ENCODE peak calls at places on chromosome 9, in ten cellular contexts. N is hepatocyte, I is PC-3, R is astrocyte, Z is IMR-90, K is iPS DF 6.9, Q is neural progenitor cell, F is cardiac muscle cell, V is tibial artery, M is gastrocnemius medialis. U is an unnamed sample.

GRCh38 chr9:137731216-137731946 is 112.6 kb downstream of the EHMT1 start:
- DNase-seq in I (no peak), F (no peak), N (no peak), R (no peak), Z (no peak), M (peak; percentile 83), K (no peak), V (no peak), Q (no peak), U (no peak)

GRCh38 chr9:101376117-101376866 is 8.5 kb downstream of the BAAT start:
- DNase-seq in M (no peak), K (no peak), N (no peak), F (peak; percentile 83), R (peak; percentile 95), V (no peak), I (no peak), Z (peak; percentile 63), Q (no peak), U (no peak)

GRCh38 chr9:135908334-135909204 is 1.2 kb upstream of the CAMSAP1 start:
- DNase-seq in K (no peak), M (no peak), N (no peak), V (no peak), R (no peak), Z (no peak), I (peak; percentile 60), F (no peak), Q (no peak), U (no peak)

GRCh38 chr9:69044226-69045219 is 9.0 kb downstream of the FXN start:
- DNase-seq in R (peak; percentile 45), Q (peak; percentile 26), K (no peak), Z (peak; percentile 68), N (no peak), M (no peak), F (peak; percentile 71), I (peak; percentile 7), V (no peak), U (no peak)

GRCh38 chr9:124257865-124258764 is at the start of gene NEK6:
- DNase-seq in I (peak; percentile 31), N (peak; percentile 63), F (peak; percentile 51), M (no peak), Z (peak; percentile 84), R (peak; percentile 62), Q (peak; percentile 63), K (no peak), V (peak; percentile 45), U (no peak)

GRCh38 chr9:93343663-93344062 is 107.8 kb upstream of the FAM120A start:
- DNase-seq in V (no peak), R (no peak), Z (no peak), Q (no peak), F (no peak), N (no peak), K (no peak), M (no peak), I (no peak), U (no peak)

GRCh38 chr9:86836797-86837196 is 110.5 kb downstream of the GAS1 start:
- DNase-seq in M (no peak), N (no peak), F (no peak), Z (no peak), K (no peak), Q (no peak), R (no peak), I (no peak), V (no peak), U (no peak)

GRCh38 chr9:132457508-132457907 is 47.5 kb downstream of the CFAP77 start:
- DNase-seq in V (no peak), K (no peak), F (no peak), I (no peak), M (no peak), R (no peak), N (no peak), Z (no peak), Q (no peak), U (no peak)

GRCh38 chr9:133842174-133842573 is 104.0 kb upstream of the SARDH start:
- DNase-seq in V (no peak), N (no peak), I (no peak), M (no peak), K (no peak), F (no peak), R (no peak), Z (no peak), Q (peak; percentile 58), U (peak; percentile 82)

GRCh38 chr9:78607853-78608252 is 310.9 kb downstream of the PSAT1 start:
- DNase-seq in Z (no peak), V (no peak), K (no peak), N (no peak), Q (no peak), M (no peak), I (no peak), R (no peak), F (no peak), U (no peak)

GRCh38 chr9:78860806-78861475 is 564.0 kb downstream of the PSAT1 start:
- DNase-seq in R (peak; percentile 83), K (no peak), V (no peak), N (no peak), Z (peak; percentile 82), Q (no peak), I (peak; percentile 71), F (peak; percentile 62), M (no peak), U (no peak)

GRCh38 chr9:27536168-27536567 is 6.6 kb upstream of the MOB3B start:
- DNase-seq in M (no peak), I (no peak), R (no peak), V (no peak), Q (no peak), K (no peak), Z (no peak), N (no peak), F (no peak), U (no peak)

GRCh38 chr9:82320566-82320965 is 332.0 kb downstream of the SPATA31D1 start:
- DNase-seq in Z (peak; percentile 19), V (no peak), F (peak; percentile 35), R (peak; percentile 29), M (no peak), I (no peak), Q (no peak), K (no peak), N (no peak), U (no peak)

GRCh38 chr9:18060304-18060934 is 413.5 kb upstream of the ADAMTSL1 start:
- DNase-seq in V (no peak), Z (no peak), I (peak; percentile 31), F (peak; percentile 20), Q (no peak), R (no peak), N (no peak), M (no peak), K (no peak), U (no peak)

GRCh38 chr9:85430659-85431370 is 310.9 kb downstream of the AGTPBP1 start:
- DNase-seq in M (no peak), V (no peak), Q (no peak), K (no peak), R (peak; percentile 11), F (no peak), N (no peak), I (no peak), Z (no peak), U (no peak)

GRCh38 chr9:70979971-70980370 is 141.4 kb downstream of the TRPM3 start:
- DNase-seq in Q (no peak), F (peak; percentile 42), Z (peak; percentile 31), K (no peak), R (no peak), I (no peak), M (no peak), N (no peak), V (no peak), U (no peak)

GRCh38 chr9:136093995-136094881 is 851 bp downstream of the NACC2 start:
- DNase-seq in M (peak; percentile 91), Q (peak; percentile 60), Z (peak; percentile 31), N (peak; percentile 82), V (peak; percentile 74), I (peak; percentile 44), K (no peak), F (peak; percentile 72), R (peak; percentile 42), U (peak; percentile 76)

DNA sequence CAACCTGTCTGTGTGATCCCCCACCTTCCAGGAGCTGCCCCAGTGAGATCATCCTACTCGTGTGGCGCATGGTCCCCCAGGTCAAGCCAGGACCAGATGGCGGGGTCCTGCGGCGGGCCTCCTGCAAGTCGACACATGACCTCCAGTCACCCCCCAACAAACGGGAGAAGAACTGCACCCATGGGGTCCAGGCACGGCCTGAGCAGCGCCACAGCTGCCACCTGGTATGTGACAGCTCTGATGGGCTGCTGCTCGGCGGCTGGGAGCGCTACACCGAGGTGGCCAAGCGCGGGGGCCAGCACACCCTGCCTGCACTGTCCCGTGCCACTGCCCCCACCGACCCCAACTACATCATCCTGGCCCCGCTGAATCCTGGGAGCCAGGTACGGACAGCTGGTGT is 43.7 kb downstream of the RGS3 start:
- DNase-seq in K (no peak), F (no peak), Q (no peak), Z (no peak), N (no peak), V (no peak), R (no peak), M (no peak), I (no peak), U (no peak)
- H3K4me1 ChIP-seq in K (peaks cover 6% of the 10 kb centered on the region), F (peaks cover 3% of the 10 kb centered on the region), Q (peaks cover 37% of the 10 kb centered on the region), Z (peaks cover 12% of the 10 kb centered on the region), N (peaks cover 22% of the 10 kb centered on the region), V (peaks cover 48% of the 10 kb centered on the region), R (peaks cover 11% of the 10 kb centered on the region), M (peaks cover 31% of the 10 kb centered on the region), I (peaks cover 5% of the 10 kb centered on the region), U (peaks cover 8% of the 10 kb centered on the region)

GRCh38 chr9:2749485-2749884 is 32.2 kb downstream of the KCNV2 start:
- DNase-seq in V (no peak), F (no peak), M (no peak), I (no peak), K (no peak), N (no peak), Z (peak; percentile 46), Q (no peak), R (peak; percentile 69), U (no peak)
- H3K4me3 ChIP-seq in V (no peak overlapping the region), F (no peak overlapping the region), M (no peak overlapping the region), I (no peak overlapping the region), K (no peak overlapping the region), N (no peak overlapping the region), Z (no peak overlapping the region), Q (no peak overlapping the region), R (no peak overlapping the region), U (no peak overlapping the region)

DNA sequence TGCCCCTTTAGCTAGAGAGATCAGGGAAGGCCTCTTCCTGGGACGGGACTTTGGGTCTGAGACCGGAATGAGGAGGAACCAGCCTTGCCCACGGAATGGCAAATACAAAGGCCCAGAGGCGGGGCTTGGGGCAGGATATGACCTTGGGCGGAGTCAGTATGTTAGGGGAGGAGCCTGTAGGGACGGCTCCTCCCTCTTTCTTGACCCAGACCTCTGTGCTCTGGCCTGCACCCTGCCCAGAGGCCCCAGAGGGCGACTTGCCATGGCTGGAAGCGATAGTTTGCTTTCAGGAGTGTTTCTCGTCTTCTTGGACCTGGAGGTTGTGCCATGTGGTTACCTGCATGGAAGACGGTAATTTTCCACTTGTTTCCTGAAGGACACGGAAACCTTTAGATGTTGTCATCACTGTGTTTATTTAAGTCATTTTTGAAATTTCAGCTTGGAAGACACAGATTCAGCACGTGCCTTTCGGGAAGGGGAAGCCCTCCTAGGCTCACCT is 85.6 kb downstream of the DAB2IP start:
- DNase-seq in K (no peak), N (peak; percentile 69), V (peak; percentile 59), F (no peak), M (no peak), I (peak; percentile 14), Q (peak; percentile 45), R (no peak), Z (no peak), U (peak; percentile 94)
- H3K4me1 ChIP-seq in K (peaks cover 20% of the 10 kb centered on the region), N (peaks cover 50% of the 10 kb centered on the region), V (peaks cover 80% of the 10 kb centered on the region), F (peaks cover 33% of the 10 kb centered on the region), M (peaks cover 97% of the 10 kb centered on the region), I (no peaks in the 10 kb centered on the region), Q (peaks cover 53% of the 10 kb centered on the region), R (peaks cover 37% of the 10 kb centered on the region), Z (peaks cover 35% of the 10 kb centered on the region), U (peaks cover 21% of the 10 kb centered on the region)

GRCh38 chr9:113154936-113155335 is 4.1 kb downstream of the SLC31A2 start:
- DNase-seq in N (no peak), R (no peak), I (no peak), K (no peak), V (no peak), Q (no peak), M (no peak), Z (peak; percentile 31), F (peak; percentile 48), U (no peak)
- H3K4me3 ChIP-seq in N (no peak overlapping the region), R (no peak overlapping the region), I (no peak overlapping the region), K (no peak overlapping the region), V (no peak overlapping the region), Q (no peak overlapping the region), M (no peak overlapping the region), Z (no peak overlapping the region), F (no peak overlapping the region), U (no peak overlapping the region)